ENCODE peak calls at places on chromosomes 13 and 19, in five cellular contexts. S, O, B, I and V are unnamed samples. For H3K4me1, the result is how much of the 10 kb centered on the place peaks cover.

GRCh38 chr19:46607441-46607841 is 6.3 kb downstream of the CALM3 start:
- DNase-seq in S (no peak), O (no peak), B (no peak), I (no peak), V (no peak)

GRCh38 chr13:82654851-82655517 is 1227.3 kb downstream of the SLITRK1 start:
- DNase-seq in S (no peak), O (peak), B (peak), I (peak), V (no peak)

GRCh38 chr13:75492389-75492788 is 10.4 kb upstream of the TBC1D4 start:
- DNase-seq in S (no peak), O (peak), B (no peak), I (no peak), V (no peak)

GRCh38 chr13:58893396-58893795 is 1261.9 kb downstream of the PCDH17 start:
- DNase-seq in S (no peak), O (no peak), B (no peak), I (no peak), V (no peak)

GRCh38 chr13:23428183-23428528 is 5.3 kb downstream of the SACS start:
- DNase-seq in S (no peak), O (peak), B (no peak), I (no peak), V (no peak)

GRCh38 chr13:29522044-29522685 is 73.3 kb downstream of the SLC7A1 start:
- DNase-seq in S (no peak), O (peak), B (no peak), I (peak), V (no peak)

GRCh38 chr19:5339950-5340636 is 519 bp downstream of the PTPRS start:
- DNase-seq in S (no peak), O (no peak), B (peak), I (no peak), V (peak)

GRCh38 chr13:42549555-42549941 is 24.4 kb upstream of the TNFSF11 start:
- DNase-seq in S (no peak), O (no peak), B (no peak), I (no peak), V (no peak)

GRCh38 chr13:51000576-51001260 is 91.1 kb downstream of the RNASEH2B start:
- DNase-seq in S (no peak), O (peak), B (no peak), I (peak), V (no peak)

GRCh38 chr19:41415154-41415571 is 12.0 kb downstream of the B3GNT8 start:
- DNase-seq in S (no peak), O (no peak), B (no peak), I (no peak), V (no peak)

GRCh38 chr19:8194528-8195275 is 14.5 kb upstream of the CERS4 start:
- DNase-seq in S (no peak), O (no peak), B (no peak), I (no peak), V (no peak)

GRCh38 chr13:99677388-99677951 is 176.2 kb downstream of the TM9SF2 start:
- DNase-seq in S (no peak), O (no peak), B (no peak), I (no peak), V (peak)

GRCh38 chr13:58004761-58005160 is 373.2 kb downstream of the PCDH17 start:
- DNase-seq in S (no peak), O (no peak), B (no peak), I (no peak), V (no peak)

DNA sequence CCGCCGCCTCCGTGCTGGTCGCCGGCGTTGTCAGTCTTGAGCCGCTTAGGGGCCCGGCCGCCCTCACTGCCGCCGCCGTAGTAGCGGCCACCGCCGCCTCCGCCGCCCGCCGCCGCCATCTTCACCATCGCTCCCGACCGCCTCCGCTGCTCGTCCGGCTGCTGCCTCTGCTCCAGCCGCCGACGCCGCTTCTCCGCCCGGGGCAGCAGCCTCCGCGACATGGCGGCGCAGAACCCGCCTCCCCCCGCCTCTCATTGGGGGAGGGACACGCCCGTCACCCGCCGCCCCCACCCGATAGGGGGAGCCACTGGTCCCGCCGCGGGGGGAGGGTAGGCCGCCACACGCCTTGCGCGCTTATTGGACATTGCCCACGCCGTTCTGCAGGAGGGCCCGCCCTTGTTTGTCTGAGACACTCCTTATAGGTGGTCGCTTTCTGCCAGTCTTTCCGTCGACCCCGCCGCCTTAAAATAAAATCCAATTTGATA is at the start of gene HNRNPL:
- DNase-seq in S (no peak), O (no peak), B (no peak), I (peak), V (peak)
- TF ChIP-seq CTCF in S (peak), O (peak), B (peak), I (peak), V (peak)

GRCh38 chr19:29682236-29682895 is 17.1 kb downstream of the PLEKHF1 start:
- DNase-seq in S (no peak), O (no peak), B (no peak), I (peak), V (no peak)

GRCh38 chr19:29680447-29680846 is 15.2 kb downstream of the PLEKHF1 start:
- DNase-seq in S (no peak), O (no peak), B (no peak), I (no peak), V (no peak)

GRCh38 chr19:29679598-29680210 is 14.4 kb downstream of the PLEKHF1 start:
- DNase-seq in S (no peak), O (no peak), B (no peak), I (no peak), V (no peak)

GRCh38 chr19:29681422-29682235 is 16.4 kb downstream of the PLEKHF1 start:
- DNase-seq in S (no peak), O (no peak), B (no peak), I (peak), V (no peak)

GRCh38 chr19:29680937-29681336 is 15.7 kb downstream of the PLEKHF1 start:
- DNase-seq in S (no peak), O (no peak), B (no peak), I (no peak), V (no peak)
- H3K4me1 ChIP-seq in S (under half), O (under half), B (under half), I (half or more), V (under half)

DNA sequence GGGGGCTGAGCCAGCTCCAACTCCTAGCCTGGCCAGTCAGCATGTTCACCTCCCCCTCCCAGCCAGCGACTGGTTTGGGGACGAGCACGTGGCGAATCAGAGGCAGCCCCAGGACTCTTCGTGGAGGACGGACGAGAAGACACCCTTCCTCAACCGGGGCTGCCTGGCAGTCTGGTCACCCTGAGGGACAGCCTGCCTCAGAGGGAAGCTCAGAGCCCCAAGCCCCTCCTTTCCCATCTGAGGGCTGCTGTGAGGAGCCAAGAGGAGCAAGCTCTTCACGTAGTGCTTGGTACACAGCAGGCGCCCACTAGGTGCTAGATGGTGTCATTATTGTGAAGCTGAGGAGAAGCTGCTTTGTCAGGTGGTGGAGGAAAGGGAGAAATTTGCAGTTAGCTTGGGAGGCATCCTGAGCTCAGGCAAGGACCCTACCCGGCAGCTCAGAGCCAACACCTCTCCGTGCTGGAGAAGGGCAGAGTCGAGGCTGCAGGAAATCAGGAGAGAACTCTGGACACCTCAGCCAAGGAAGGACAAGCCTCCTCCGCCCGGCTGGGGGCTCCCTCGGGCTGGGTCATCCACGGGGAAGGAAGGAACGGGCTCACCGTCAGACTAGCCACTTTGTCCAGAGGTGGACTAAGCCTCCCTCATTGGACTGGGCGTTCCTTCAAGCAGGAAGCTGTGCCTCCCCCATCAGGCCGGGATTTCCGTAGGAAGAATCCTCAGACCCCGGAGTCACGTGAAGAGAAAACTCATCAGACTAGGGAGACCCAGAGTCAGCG is 14.9 kb upstream of the C2CD4C start:
- DNase-seq in S (no peak), O (no peak), B (no peak), I (no peak), V (no peak)
- H3K4me3 ChIP-seq in S (no peak), O (no peak), B (no peak), I (no peak), V (no peak)

GRCh38 chr13:110240943-110241342 is 66.0 kb downstream of the COL4A1 start:
- DNase-seq in S (no peak), O (no peak), B (no peak), I (no peak), V (no peak)

GRCh38 chr13:110239280-110240120 is 67.5 kb downstream of the COL4A1 start:
- DNase-seq in S (no peak), O (no peak), B (no peak), I (no peak), V (no peak)

GRCh38 chr13:110242615-110243014 is 64.3 kb downstream of the COL4A1 start:
- DNase-seq in S (no peak), O (no peak), B (no peak), I (no peak), V (no peak)

GRCh38 chr13:110238795-110239194 is 68.2 kb downstream of the COL4A1 start:
- DNase-seq in S (no peak), O (no peak), B (no peak), I (no peak), V (no peak)

GRCh38 chr13:110240352-110240751 is 66.6 kb downstream of the COL4A1 start:
- DNase-seq in S (no peak), O (no peak), B (no peak), I (no peak), V (no peak)
- TF ChIP-seq CTCF in S (no peak), O (no peak), B (no peak), I (no peak), V (no peak)